ENCODE peak calls at places on chromosomes 12 and 14, in six cellular contexts. Z is NT2/D1, R is GM12878, N is left ventricle myocardium inferior, D is colonic mucosa, H is PC-9. P is an unnamed sample. For H3K4me1, the result is how much of the 10 kb centered on the place peaks cover.

GRCh38 chr14:90656986-90657385 is 159.2 kb downstream of the TTC7B start:
- DNase-seq in Z (no peak), R (no peak), N (no peak), D (no peak), H (no peak), P (no peak)

GRCh38 chr14:77641534-77642341 is 25.3 kb upstream of the SPTLC2 start:
- DNase-seq in Z (no peak), R (peak), N (peak), D (peak), H (peak), P (no peak)

GRCh38 chr12:106392746-106393145 is 35.2 kb downstream of the POLR3B start:
- DNase-seq in Z (no peak), R (no peak), N (no peak), D (no peak), H (no peak), P (no peak)

GRCh38 chr12:52062167-52063080 is 7.4 kb upstream of the ATG101 start:
- DNase-seq in Z (no peak), R (no peak), N (no peak), D (no peak), H (no peak), P (no peak)

GRCh38 chr12:1972856-1973317 is 31.4 kb downstream of the DCP1B start:
- DNase-seq in Z (no peak), R (no peak), N (peak), D (no peak), H (no peak), P (no peak)

GRCh38 chr14:67446371-67447032 is 34.5 kb upstream of the PLEK2 start:
- DNase-seq in Z (no peak), R (no peak), N (peak), D (no peak), H (no peak), P (no peak)

GRCh38 chr12:66262737-66263136 is 39.6 kb upstream of the HELB start:
- DNase-seq in Z (no peak), R (no peak), N (no peak), D (no peak), H (no peak), P (no peak)

GRCh38 chr14:93090826-93091583 is 24.7 kb downstream of the ITPK1 start:
- DNase-seq in Z (no peak), R (no peak), N (peak), D (no peak), H (no peak), P (no peak)

GRCh38 chr14:56059054-56059453 is 59.2 kb upstream of the PELI2 start:
- DNase-seq in Z (no peak), R (no peak), N (no peak), D (no peak), H (no peak), P (no peak)

GRCh38 chr12:61574339-61574738 is 685.9 kb upstream of the USP15 start:
- DNase-seq in Z (no peak), R (no peak), N (no peak), D (no peak), H (no peak), P (no peak)

GRCh38 chr14:59199614-59200013 is 11.1 kb downstream of the DAAM1 start:
- DNase-seq in Z (no peak), R (no peak), N (no peak), D (no peak), H (no peak), P (no peak)

GRCh38 chr12:124796303-124796957 is 67.2 kb downstream of the SCARB1 start:
- DNase-seq in Z (no peak), R (no peak), N (no peak), D (no peak), H (no peak), P (no peak)

GRCh38 chr12:95605875-95606274 is 54.6 kb upstream of the USP44 start:
- DNase-seq in Z (no peak), R (no peak), N (no peak), D (no peak), H (no peak), P (no peak)

GRCh38 chr14:90820958-90821357 is 4.7 kb upstream of the TTC7B start:
- DNase-seq in Z (no peak), R (no peak), N (no peak), D (no peak), H (no peak), P (no peak)

GRCh38 chr12:130838284-130838950 is 633 bp downstream of the STX2 start:
- DNase-seq in Z (no peak), R (no peak), N (no peak), D (peak), H (no peak), P (peak)

GRCh38 chr12:76316468-76316867 is 31.7 kb downstream of the BBS10 start:
- DNase-seq in Z (no peak), R (no peak), N (no peak), D (no peak), H (no peak), P (no peak)

GRCh38 chr12:120369476-120370342 is 745 bp upstream of the MSI1 start:
- DNase-seq in Z (no peak), R (no peak), N (no peak), D (no peak), H (no peak), P (peak)

DNA sequence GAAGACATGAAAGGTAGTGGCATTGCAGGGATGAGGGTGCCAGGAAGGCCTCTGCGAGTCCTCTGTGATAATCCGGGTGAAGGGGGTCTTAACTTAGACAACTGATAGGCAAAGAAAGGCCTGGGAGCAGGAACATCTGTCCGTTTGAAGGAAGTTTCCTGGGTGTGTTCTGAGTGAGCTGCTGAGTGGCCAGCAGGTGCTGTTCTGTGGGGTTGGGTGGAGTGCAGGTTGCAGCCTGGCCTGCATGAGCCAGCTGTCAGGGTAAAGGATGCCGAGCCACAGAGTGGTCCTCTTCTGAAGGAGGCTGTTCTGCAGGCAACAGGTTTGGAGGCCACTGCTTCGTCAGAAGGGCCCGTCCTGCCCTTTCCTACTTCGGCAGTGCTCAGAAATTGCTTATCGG is 118.7 kb downstream of the CHST11 start:
- DNase-seq in Z (no peak), R (no peak), N (no peak), D (no peak), H (no peak), P (no peak)
- H3K4me1 ChIP-seq in Z (under half), R (under half), N (under half), D (under half), H (under half), P (under half)

GRCh38 chr14:102866982-102867761 is 55.3 kb upstream of the AMN start:
- DNase-seq in Z (no peak), R (no peak), N (no peak), D (no peak), H (no peak), P (no peak)

GRCh38 chr14:102870994-102871831 is 51.2 kb upstream of the AMN start:
- DNase-seq in Z (no peak), R (no peak), N (peak), D (no peak), H (no peak), P (no peak)

GRCh38 chr14:102870246-102870645 is 52.2 kb upstream of the AMN start:
- DNase-seq in Z (no peak), R (no peak), N (no peak), D (no peak), H (no peak), P (no peak)

GRCh38 chr14:102867826-102868580 is 54.5 kb upstream of the AMN start:
- DNase-seq in Z (no peak), R (no peak), N (no peak), D (peak), H (no peak), P (no peak)

DNA sequence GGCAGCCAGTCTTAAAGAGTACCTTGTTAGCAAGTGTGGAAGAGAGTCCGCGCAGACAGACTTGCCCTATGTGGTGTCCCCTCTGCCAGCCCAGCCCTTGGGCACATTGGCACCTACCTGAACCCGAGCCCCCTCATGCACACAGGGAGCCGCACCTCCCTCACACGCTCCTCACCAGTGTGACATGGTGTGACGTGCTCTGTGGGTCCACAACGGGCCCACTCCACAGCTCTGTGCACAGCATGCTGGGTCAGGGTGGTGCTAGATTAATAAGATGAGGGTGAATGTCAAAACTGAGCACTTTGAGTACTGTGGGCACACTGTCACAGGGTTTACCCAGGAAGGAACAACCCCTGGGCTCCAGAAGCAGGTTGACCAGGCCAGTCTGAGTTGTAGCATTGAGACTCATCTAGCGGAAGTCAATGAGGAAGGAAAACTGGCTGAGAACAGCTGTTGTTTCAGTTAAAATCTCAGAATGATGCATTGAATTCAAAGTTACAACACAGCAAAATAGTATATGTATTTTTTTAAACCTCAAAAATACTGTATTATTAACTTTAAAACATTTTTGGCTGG is 53.4 kb upstream of the AMN start:
- DNase-seq in Z (no peak), R (no peak), N (no peak), D (no peak), H (no peak), P (no peak)
- H3K4me1 ChIP-seq in Z (under half), R (under half), N (under half), D (under half), H (under half), P (under half)

GRCh38 chr14:64717870-64718269 is 13.6 kb downstream of the PLEKHG3 start:
- DNase-seq in Z (no peak), R (no peak), N (no peak), D (no peak), H (peak), P (no peak)
- H3K4me1 ChIP-seq in Z (under half), R (under half), N (half or more), D (half or more), H (half or more), P (under half)

DNA sequence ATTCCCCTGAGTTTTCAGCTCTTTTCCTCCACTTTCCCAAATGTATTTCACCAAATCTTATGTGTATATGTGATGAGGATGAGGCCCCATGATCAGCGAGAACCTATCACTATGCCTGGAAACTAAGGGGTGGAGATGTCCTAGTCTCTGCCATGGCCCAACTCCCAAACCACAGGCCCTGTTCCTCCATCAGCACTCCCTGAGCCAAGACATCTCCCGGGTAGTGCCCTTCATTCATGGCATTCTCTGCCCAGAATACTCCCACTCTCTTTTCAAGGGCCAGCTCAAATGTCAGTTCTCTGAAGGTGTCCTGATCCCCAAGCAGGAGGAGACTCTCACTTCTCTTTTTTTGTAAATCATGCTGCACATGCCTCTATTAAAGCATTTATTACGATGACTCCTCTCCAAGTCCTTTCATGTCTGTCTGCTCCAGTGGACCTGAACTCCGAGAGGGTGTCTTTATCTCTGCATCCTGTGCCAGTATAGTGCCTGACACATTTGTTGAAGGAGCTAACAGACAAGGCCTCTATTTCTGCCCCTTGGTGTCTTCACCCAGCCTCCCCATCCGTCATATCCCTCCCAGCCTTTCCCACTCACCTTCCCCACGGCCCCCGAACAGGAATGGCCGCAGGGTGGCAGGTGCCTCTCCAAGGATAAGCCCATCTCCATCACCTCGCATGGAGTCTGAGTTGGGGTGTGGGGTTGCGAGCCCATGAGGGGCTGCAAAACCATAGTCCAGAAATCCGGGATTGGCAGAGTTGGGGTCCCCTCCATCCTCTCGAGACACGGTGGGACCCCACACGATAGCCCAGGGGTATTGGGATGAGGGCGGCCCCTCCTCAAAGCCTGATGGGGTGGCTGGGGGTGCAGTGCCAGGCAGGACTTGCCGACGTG is 3.7 kb downstream of the PIANP start:
- DNase-seq in Z (no peak), R (peak), N (no peak), D (no peak), H (no peak), P (no peak)
- H3K4me1 ChIP-seq in Z (under half), R (under half), N (under half), D (under half), H (under half), P (under half)

GRCh38 chr12:6961695-6962284 is 8.7 kb downstream of the PHB2 start:
- DNase-seq in Z (peak), R (no peak), N (peak), D (peak), H (no peak), P (peak)

GRCh38 chr12:6959376-6960290 is 8.5 kb downstream of the PTPN6 start:
- DNase-seq in Z (no peak), R (no peak), N (peak), D (peak), H (no peak), P (no peak)

GRCh38 chr12:6961278-6961694 is 9.2 kb downstream of the PHB2 start:
- DNase-seq in Z (no peak), R (no peak), N (peak), D (peak), H (peak), P (peak)

GRCh38 chr12:6958609-6959375 is 7.6 kb downstream of the PTPN6 start:
- DNase-seq in Z (no peak), R (no peak), N (peak), D (no peak), H (no peak), P (no peak)

DNA sequence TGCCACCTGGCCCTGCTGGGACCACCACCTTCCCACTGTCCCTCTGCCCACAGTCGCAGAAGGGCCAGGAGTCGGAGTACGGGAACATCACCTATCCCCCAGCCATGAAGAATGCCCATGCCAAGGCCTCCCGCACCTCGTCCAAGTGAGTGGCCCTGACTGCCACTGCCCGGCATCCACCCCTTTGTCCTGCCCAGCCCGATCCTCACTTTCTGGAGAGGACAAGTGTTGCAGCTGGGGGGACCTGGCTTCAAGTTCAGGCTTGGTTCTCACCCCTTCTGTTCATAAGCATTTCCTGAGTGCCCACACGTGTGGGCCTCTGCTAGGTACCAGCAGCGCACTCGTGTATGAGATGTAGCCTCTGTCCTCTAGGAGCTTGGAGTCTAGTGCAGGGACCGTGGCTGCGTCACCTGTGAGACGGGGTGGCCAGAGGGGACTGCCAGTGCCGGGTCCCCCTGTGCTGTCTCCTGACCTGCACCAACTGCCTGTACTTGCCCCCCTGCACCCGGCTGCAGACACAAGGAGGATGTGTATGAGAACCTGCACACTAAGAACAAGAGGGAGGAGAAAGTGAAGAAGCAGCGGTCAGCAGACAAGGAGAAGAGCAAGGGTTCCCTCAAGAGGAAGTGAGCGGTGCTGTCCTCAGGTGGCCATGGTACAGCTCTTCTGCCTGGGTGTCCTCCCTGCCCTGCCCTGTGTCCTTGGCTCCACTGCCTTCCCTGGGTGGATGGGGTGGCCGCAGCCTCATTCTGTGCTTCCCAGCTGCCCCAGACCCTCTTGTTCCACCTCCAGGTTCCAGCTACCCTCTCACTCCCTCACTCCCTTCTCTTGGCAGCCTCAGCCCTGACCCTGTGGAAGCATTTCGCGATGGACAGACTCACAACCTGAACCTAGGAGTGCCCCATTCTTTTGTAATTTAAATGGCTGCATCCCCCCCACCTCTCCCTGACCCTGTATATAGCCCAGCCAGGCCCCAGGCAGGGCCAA is 9.4 kb downstream of the PTPN6 start:
- DNase-seq in Z (no peak), R (no peak), N (peak), D (peak), H (no peak), P (no peak)
- H3K4me1 ChIP-seq in Z (half or more), R (half or more), N (half or more), D (under half), H (under half), P (under half)